ENCODE peak calls at places on chromosomes 3 and 15, in eight cellular contexts. Z is SW480; R is fibroblast of the aortic adventitia; F is HFFc6; T is pancreas; N is activated naive CD4-positive, alpha-beta T cell; K is AG09309; S is tibial artery. Y is an unnamed sample.

GRCh38 chr15:27820232-27820631 is 278.9 kb downstream of the OCA2 start:
- DNase-seq in Z (peak; percentile 13), R (no peak), F (no peak), T (no peak), N (no peak), K (no peak), S (no peak), Y (no peak)

GRCh38 chr3:148883163-148883562 is 18.1 kb downstream of the CPA3 start:
- DNase-seq in Z (no peak), R (no peak), F (no peak), T (no peak), N (no peak), K (no peak), S (no peak), Y (no peak)

GRCh38 chr3:14678015-14678503 is 3.1 kb downstream of the C3orf20 start:
- DNase-seq in Z (peak; percentile 18), R (no peak), F (no peak), T (no peak), N (no peak), K (no peak), S (no peak), Y (no peak)

GRCh38 chr3:33716227-33716626 is 1.8 kb downstream of the CLASP2 start:
- DNase-seq in Z (no peak), R (peak; percentile 4), F (no peak), T (no peak), N (no peak), K (no peak), S (no peak), Y (no peak)

GRCh38 chr15:53716909-53717878 is 42.3 kb downstream of the WDR72 start:
- DNase-seq in Z (peak; percentile 9), R (no peak), F (no peak), T (no peak), N (no peak), K (no peak), S (no peak), Y (no peak)

GRCh38 chr15:29569533-29570092 is 252.7 kb downstream of the TJP1 start:
- DNase-seq in Z (peak; percentile 22), R (no peak), F (no peak), T (peak; percentile 22), N (no peak), K (no peak), S (no peak), Y (no peak)

GRCh38 chr15:33089878-33090757 is 104.4 kb downstream of the FMN1 start:
- DNase-seq in Z (no peak), R (peak; percentile 57), F (peak; percentile 76), T (no peak), N (no peak), K (no peak), S (no peak), Y (no peak)

GRCh38 chr15:38299216-38299615 is 46.6 kb downstream of the SPRED1 start:
- DNase-seq in Z (no peak), R (peak; percentile 56), F (peak; percentile 62), T (no peak), N (no peak), K (no peak), S (no peak), Y (no peak)

GRCh38 chr15:73677146-73677607 is 7.0 kb upstream of the CD276 start:
- DNase-seq in Z (peak; percentile 55), R (peak; percentile 84), F (peak; percentile 53), T (peak; percentile 80), N (no peak), K (no peak), S (peak; percentile 84), Y (no peak)

GRCh38 chr15:33114484-33114767 is 80.1 kb downstream of the FMN1 start:
- DNase-seq in Z (no peak), R (no peak), F (no peak), T (no peak), N (no peak), K (no peak), S (no peak), Y (no peak)

Y was measured in mesothelial cell of epicardium.